ENCODE peak calls at places on chromosomes 13 and 19, in seven cellular contexts. One of them, this sample, is unnamed.

GRCh38 chr13:44270153-44270552 is 103.5 kb upstream of the SERP2 start:
- DNase-seq in RPMI8226: no peak
- DNase-seq in hepatocyte: no peak
- DNase-seq in posterior cingulate gyrus: no peak
- DNase-seq in trophoblast cell: no peak
- DNase-seq in naive thymus-derived CD8-positive, alpha-beta T cell: no peak
- DNase-seq in AG09319: no peak
- DNase-seq in this sample: no peak

GRCh38 chr13:109785892-109786450 is 412 bp downstream of the IRS2 start:
- DNase-seq in RPMI8226: peak
- DNase-seq in hepatocyte: peak
- DNase-seq in posterior cingulate gyrus: no peak
- DNase-seq in trophoblast cell: no peak
- DNase-seq in naive thymus-derived CD8-positive, alpha-beta T cell: no peak
- DNase-seq in AG09319: no peak
- DNase-seq in this sample: no peak

GRCh38 chr19:32611161-32611560 is 30.2 kb downstream of the PDCD5 start:
- DNase-seq in RPMI8226: no peak
- DNase-seq in hepatocyte: no peak
- DNase-seq in posterior cingulate gyrus: no peak
- DNase-seq in trophoblast cell: no peak
- DNase-seq in naive thymus-derived CD8-positive, alpha-beta T cell: no peak
- DNase-seq in AG09319: no peak
- DNase-seq in this sample: no peak

GRCh38 chr13:70967564-70967963 is 859.3 kb upstream of the KLHL1 start:
- DNase-seq in RPMI8226: no peak
- DNase-seq in hepatocyte: no peak
- DNase-seq in posterior cingulate gyrus: no peak
- DNase-seq in trophoblast cell: no peak
- DNase-seq in naive thymus-derived CD8-positive, alpha-beta T cell: no peak
- DNase-seq in AG09319: no peak
- DNase-seq in this sample: no peak

GRCh38 chr19:52070496-52070895 is 21.9 kb upstream of the ZNF432 start:
- DNase-seq in RPMI8226: no peak
- DNase-seq in hepatocyte: no peak
- DNase-seq in posterior cingulate gyrus: no peak
- DNase-seq in trophoblast cell: peak
- DNase-seq in naive thymus-derived CD8-positive, alpha-beta T cell: no peak
- DNase-seq in AG09319: no peak
- DNase-seq in this sample: no peak

GRCh38 chr19:15429825-15430467 is 11.2 kb upstream of the AKAP8L start:
- DNase-seq in RPMI8226: no peak
- DNase-seq in hepatocyte: no peak
- DNase-seq in posterior cingulate gyrus: peak
- DNase-seq in trophoblast cell: no peak
- DNase-seq in naive thymus-derived CD8-positive, alpha-beta T cell: no peak
- DNase-seq in AG09319: no peak
- DNase-seq in this sample: no peak

GRCh38 chr13:109874921-109875454 is 88.6 kb upstream of the IRS2 start:
- DNase-seq in RPMI8226: no peak
- DNase-seq in hepatocyte: peak
- DNase-seq in posterior cingulate gyrus: no peak
- DNase-seq in trophoblast cell: no peak
- DNase-seq in naive thymus-derived CD8-positive, alpha-beta T cell: no peak
- DNase-seq in AG09319: peak
- DNase-seq in this sample: no peak

GRCh38 chr19:11142528-11143171 is 12.9 kb downstream of the SPC24 start:
- DNase-seq in RPMI8226: peak
- DNase-seq in hepatocyte: peak
- DNase-seq in posterior cingulate gyrus: no peak
- DNase-seq in trophoblast cell: peak
- DNase-seq in naive thymus-derived CD8-positive, alpha-beta T cell: no peak
- DNase-seq in AG09319: peak
- DNase-seq in this sample: no peak

GRCh38 chr13:73754727-73755292 is 379.4 kb downstream of the KLF12 start:
- DNase-seq in RPMI8226: peak
- DNase-seq in hepatocyte: peak
- DNase-seq in posterior cingulate gyrus: no peak
- DNase-seq in trophoblast cell: peak
- DNase-seq in naive thymus-derived CD8-positive, alpha-beta T cell: no peak
- DNase-seq in AG09319: peak
- DNase-seq in this sample: no peak

GRCh38 chr13:63433546-63434150 is 2018.0 kb upstream of the PCDH20 start:
- DNase-seq in RPMI8226: no peak
- DNase-seq in hepatocyte: no peak
- DNase-seq in posterior cingulate gyrus: no peak
- DNase-seq in trophoblast cell: no peak
- DNase-seq in naive thymus-derived CD8-positive, alpha-beta T cell: no peak
- DNase-seq in AG09319: no peak
- DNase-seq in this sample: no peak

GRCh38 chr13:79309690-79310089 is 96.4 kb downstream of the RBM26 start:
- DNase-seq in RPMI8226: no peak
- DNase-seq in hepatocyte: no peak
- DNase-seq in posterior cingulate gyrus: no peak
- DNase-seq in trophoblast cell: no peak
- DNase-seq in naive thymus-derived CD8-positive, alpha-beta T cell: no peak
- DNase-seq in AG09319: no peak
- DNase-seq in this sample: no peak

GRCh38 chr19:17078920-17079709 is 3.5 kb downstream of the MYO9B start:
- DNase-seq in RPMI8226: no peak
- DNase-seq in hepatocyte: no peak
- DNase-seq in posterior cingulate gyrus: no peak
- DNase-seq in trophoblast cell: no peak
- DNase-seq in naive thymus-derived CD8-positive, alpha-beta T cell: no peak
- DNase-seq in AG09319: no peak
- DNase-seq in this sample: no peak

GRCh38 chr19:7673995-7674667 is 2.8 kb upstream of the MCEMP1 start:
- DNase-seq in RPMI8226: peak
- DNase-seq in hepatocyte: peak
- DNase-seq in posterior cingulate gyrus: peak
- DNase-seq in trophoblast cell: peak
- DNase-seq in naive thymus-derived CD8-positive, alpha-beta T cell: no peak
- DNase-seq in AG09319: peak
- DNase-seq in this sample: no peak

GRCh38 chr19:46744005-46744691 is 1.7 kb upstream of the FKRP start:
- DNase-seq in RPMI8226: no peak
- DNase-seq in hepatocyte: no peak
- DNase-seq in posterior cingulate gyrus: no peak
- DNase-seq in trophoblast cell: no peak
- DNase-seq in naive thymus-derived CD8-positive, alpha-beta T cell: no peak
- DNase-seq in AG09319: no peak
- DNase-seq in this sample: no peak

GRCh38 chr19:56837892-56838679 is 2.4 kb downstream of the PEG3 start:
- DNase-seq in RPMI8226: peak
- DNase-seq in hepatocyte: no peak
- DNase-seq in posterior cingulate gyrus: peak
- DNase-seq in trophoblast cell: peak
- DNase-seq in naive thymus-derived CD8-positive, alpha-beta T cell: no peak
- DNase-seq in AG09319: no peak
- DNase-seq in this sample: no peak

GRCh38 chr19:11209892-11210655 is 12.7 kb upstream of the KANK2 start:
- DNase-seq in RPMI8226: no peak
- DNase-seq in hepatocyte: no peak
- DNase-seq in posterior cingulate gyrus: no peak
- DNase-seq in trophoblast cell: no peak
- DNase-seq in naive thymus-derived CD8-positive, alpha-beta T cell: no peak
- DNase-seq in AG09319: no peak
- DNase-seq in this sample: no peak

GRCh38 chr13:24276310-24276709 is 33.1 kb upstream of the C1QTNF9 start:
- DNase-seq in RPMI8226: no peak
- DNase-seq in hepatocyte: no peak
- DNase-seq in posterior cingulate gyrus: no peak
- DNase-seq in trophoblast cell: no peak
- DNase-seq in naive thymus-derived CD8-positive, alpha-beta T cell: no peak
- DNase-seq in AG09319: no peak
- DNase-seq in this sample: no peak

GRCh38 chr19:45955905-45956608 is 17.6 kb downstream of the NOVA2 start:
- DNase-seq in RPMI8226: no peak
- DNase-seq in hepatocyte: no peak
- DNase-seq in posterior cingulate gyrus: peak
- DNase-seq in trophoblast cell: no peak
- DNase-seq in naive thymus-derived CD8-positive, alpha-beta T cell: no peak
- DNase-seq in AG09319: no peak
- DNase-seq in this sample: no peak

GRCh38 chr13:97631158-97631557 is 197.2 kb downstream of the RAP2A start:
- DNase-seq in RPMI8226: peak
- DNase-seq in hepatocyte: no peak
- DNase-seq in posterior cingulate gyrus: no peak
- DNase-seq in trophoblast cell: no peak
- DNase-seq in naive thymus-derived CD8-positive, alpha-beta T cell: no peak
- DNase-seq in AG09319: no peak
- DNase-seq in this sample: no peak

GRCh38 chr13:40340368-40341085 is 325.9 kb downstream of the FOXO1 start:
- DNase-seq in RPMI8226: no peak
- DNase-seq in hepatocyte: no peak
- DNase-seq in posterior cingulate gyrus: no peak
- DNase-seq in trophoblast cell: peak
- DNase-seq in naive thymus-derived CD8-positive, alpha-beta T cell: no peak
- DNase-seq in AG09319: no peak
- DNase-seq in this sample: no peak

GRCh38 chr19:14632286-14632685 is 42.4 kb downstream of the ADGRE3 start:
- DNase-seq in RPMI8226: peak
- DNase-seq in hepatocyte: no peak
- DNase-seq in posterior cingulate gyrus: no peak
- DNase-seq in trophoblast cell: peak
- DNase-seq in naive thymus-derived CD8-positive, alpha-beta T cell: no peak
- DNase-seq in AG09319: no peak
- DNase-seq in this sample: no peak

GRCh38 chr19:17117250-17117789 is 41.7 kb downstream of the MYO9B start:
- DNase-seq in RPMI8226: no peak
- DNase-seq in hepatocyte: no peak
- DNase-seq in posterior cingulate gyrus: no peak
- DNase-seq in trophoblast cell: no peak
- DNase-seq in naive thymus-derived CD8-positive, alpha-beta T cell: no peak
- DNase-seq in AG09319: no peak
- DNase-seq in this sample: no peak

GRCh38 chr13:59442946-59443345 is 720.8 kb downstream of the DIAPH3 start:
- DNase-seq in RPMI8226: no peak
- DNase-seq in hepatocyte: no peak
- DNase-seq in posterior cingulate gyrus: no peak
- DNase-seq in trophoblast cell: no peak
- DNase-seq in naive thymus-derived CD8-positive, alpha-beta T cell: no peak
- DNase-seq in AG09319: no peak
- DNase-seq in this sample: no peak

GRCh38 chr13:49354719-49355118 is 89.1 kb downstream of the CAB39L start:
- DNase-seq in RPMI8226: no peak
- DNase-seq in hepatocyte: no peak
- DNase-seq in posterior cingulate gyrus: no peak
- DNase-seq in trophoblast cell: no peak
- DNase-seq in naive thymus-derived CD8-positive, alpha-beta T cell: no peak
- DNase-seq in AG09319: peak
- DNase-seq in this sample: no peak

GRCh38 chr19:3398114-3398899 is 31.9 kb downstream of the NFIC start:
- DNase-seq in RPMI8226: no peak
- DNase-seq in hepatocyte: peak
- DNase-seq in posterior cingulate gyrus: peak
- DNase-seq in trophoblast cell: no peak
- DNase-seq in naive thymus-derived CD8-positive, alpha-beta T cell: no peak
- DNase-seq in AG09319: no peak
- DNase-seq in this sample: no peak

GRCh38 chr13:55199132-55199531 is 1941.6 kb upstream of the PRR20A start:
- DNase-seq in RPMI8226: no peak
- DNase-seq in hepatocyte: peak
- DNase-seq in posterior cingulate gyrus: no peak
- DNase-seq in trophoblast cell: no peak
- DNase-seq in naive thymus-derived CD8-positive, alpha-beta T cell: no peak
- DNase-seq in AG09319: no peak
- DNase-seq in this sample: no peak

GRCh38 chr13:61423879-61424278 is 8.2 kb upstream of the PCDH20 start:
- DNase-seq in RPMI8226: no peak
- DNase-seq in hepatocyte: no peak
- DNase-seq in posterior cingulate gyrus: no peak
- DNase-seq in trophoblast cell: no peak
- DNase-seq in naive thymus-derived CD8-positive, alpha-beta T cell: no peak
- DNase-seq in AG09319: no peak
- DNase-seq in this sample: no peak

GRCh38 chr13:45713721-45714120 is 11.6 kb downstream of the CBY2 start:
- DNase-seq in RPMI8226: no peak
- DNase-seq in hepatocyte: no peak
- DNase-seq in posterior cingulate gyrus: no peak
- DNase-seq in trophoblast cell: no peak
- DNase-seq in naive thymus-derived CD8-positive, alpha-beta T cell: no peak
- DNase-seq in AG09319: no peak
- DNase-seq in this sample: no peak

GRCh38 chr13:108322206-108322824 is 52.8 kb downstream of the TNFSF13B start:
- DNase-seq in RPMI8226: peak
- DNase-seq in hepatocyte: peak
- DNase-seq in posterior cingulate gyrus: no peak
- DNase-seq in trophoblast cell: no peak
- DNase-seq in naive thymus-derived CD8-positive, alpha-beta T cell: no peak
- DNase-seq in AG09319: no peak
- DNase-seq in this sample: no peak

GRCh38 chr13:107715496-107715895 is 499.8 kb downstream of the LIG4 start:
- DNase-seq in RPMI8226: no peak
- DNase-seq in hepatocyte: no peak
- DNase-seq in posterior cingulate gyrus: peak
- DNase-seq in trophoblast cell: no peak
- DNase-seq in naive thymus-derived CD8-positive, alpha-beta T cell: no peak
- DNase-seq in AG09319: no peak
- DNase-seq in this sample: no peak

GRCh38 chr19:56066152-56067023 is 54.7 kb downstream of the ZNF787 start:
- DNase-seq in RPMI8226: peak
- DNase-seq in hepatocyte: peak
- DNase-seq in posterior cingulate gyrus: peak
- DNase-seq in trophoblast cell: peak
- DNase-seq in naive thymus-derived CD8-positive, alpha-beta T cell: peak
- DNase-seq in AG09319: no peak
- DNase-seq in this sample: no peak

GRCh38 chr19:50490991-50491472 is 14.4 kb upstream of the GARIN5A start:
- DNase-seq in RPMI8226: no peak
- DNase-seq in hepatocyte: no peak
- DNase-seq in posterior cingulate gyrus: peak
- DNase-seq in trophoblast cell: no peak
- DNase-seq in naive thymus-derived CD8-positive, alpha-beta T cell: no peak
- DNase-seq in AG09319: no peak
- DNase-seq in this sample: no peak

GRCh38 chr19:30224689-30225606 is 147.2 kb upstream of the ZNF536 start:
- DNase-seq in RPMI8226: no peak
- DNase-seq in hepatocyte: peak
- DNase-seq in posterior cingulate gyrus: no peak
- DNase-seq in trophoblast cell: no peak
- DNase-seq in naive thymus-derived CD8-positive, alpha-beta T cell: no peak
- DNase-seq in AG09319: no peak
- DNase-seq in this sample: no peak

GRCh38 chr13:82627183-82627582 is 1255.1 kb downstream of the SLITRK1 start:
- DNase-seq in RPMI8226: no peak
- DNase-seq in hepatocyte: no peak
- DNase-seq in posterior cingulate gyrus: no peak
- DNase-seq in trophoblast cell: no peak
- DNase-seq in naive thymus-derived CD8-positive, alpha-beta T cell: no peak
- DNase-seq in AG09319: peak
- DNase-seq in this sample: no peak

This sample was measured in cortex of kidney.